ENCODE peak calls at places on chromosomes 1 and 21, in seven cellular contexts. S is head of caudate nucleus, P is GM19239, Y is fibroblast of lung, Z is coronary artery, E is endothelial cell, W is right lobe of liver. I is an unnamed sample.

GRCh38 chr1:108097057-108097456 is 103.1 kb downstream of the SLC25A24 start:
- DNase-seq in S (no peak), P (no peak), Y (no peak), Z (no peak), E (no peak), W (no peak), I (no peak)

GRCh38 chr1:215568287-215568692 is 1.2 kb downstream of the KCTD3 start:
- DNase-seq in S (no peak), P (peak; percentile 9), Y (peak; percentile 85), Z (no peak), E (no peak), W (no peak), I (no peak)

GRCh38 chr1:225760531-225760930 is 17.1 kb upstream of the SRP9 start:
- DNase-seq in S (no peak), P (no peak), Y (no peak), Z (no peak), E (no peak), W (peak; percentile 26), I (no peak)

GRCh38 chr1:2003564-2004131 is at the start of gene CFAP74:
- DNase-seq in S (peak; percentile 75), P (no peak), Y (peak; percentile 50), Z (no peak), E (peak; percentile 90), W (no peak), I (peak; percentile 89)

GRCh38 chr1:184482113-184482512 is 95.3 kb downstream of the C1orf21 start:
- DNase-seq in S (no peak), P (no peak), Y (peak; percentile 88), Z (peak; percentile 77), E (no peak), W (no peak), I (no peak)

GRCh38 chr1:161885013-161885412 is 118.9 kb downstream of the ATF6 start:
- DNase-seq in S (no peak), P (no peak), Y (peak; percentile 99), Z (no peak), E (no peak), W (no peak), I (no peak)

GRCh38 chr21:33824156-33824941 is 91.3 kb downstream of the ATP5PO start:
- DNase-seq in S (no peak), P (no peak), Y (no peak), Z (no peak), E (no peak), W (no peak), I (no peak)

GRCh38 chr1:152002960-152003359 is 9.3 kb upstream of the S100A10 start:
- DNase-seq in S (no peak), P (no peak), Y (no peak), Z (no peak), E (no peak), W (no peak), I (no peak)

GRCh38 chr1:220789532-220790147 is 2.9 kb downstream of the MTARC1 start:
- DNase-seq in S (no peak), P (no peak), Y (peak; percentile 50), Z (no peak), E (no peak), W (no peak), I (no peak)

GRCh38 chr1:15974855-15975254 is 1.0 kb downstream of the ZBTB17 start:
- DNase-seq in S (no peak), P (no peak), Y (no peak), Z (no peak), E (no peak), W (no peak), I (no peak)

GRCh38 chr1:236868625-236869467 is 73.8 kb downstream of the MTR start:
- DNase-seq in S (no peak), P (peak; percentile 36), Y (peak; percentile 81), Z (no peak), E (peak; percentile 51), W (peak; percentile 56), I (peak; percentile 77)

I was measured in mesendoderm.